ENCODE peak calls at places on chromosomes 12 and 14, in six cellular contexts. One of them, this sample, is unnamed.

GRCh38 chr12:56382611-56383010 is 20.0 kb upstream of the APOF start:
- DNase-seq in anterior cingulate cortex: no peak
- DNase-seq in AML-193: no peak
- DNase-seq in T-helper 2 cell: no peak
- DNase-seq in T-helper 9 cell: no peak
- DNase-seq in right lobe of liver: no peak
- DNase-seq in this sample: no peak

GRCh38 chr14:53472306-53472705 is 319.2 kb upstream of the DDHD1 start:
- DNase-seq in anterior cingulate cortex: no peak
- DNase-seq in AML-193: no peak
- DNase-seq in T-helper 2 cell: no peak
- DNase-seq in T-helper 9 cell: no peak
- DNase-seq in right lobe of liver: no peak
- DNase-seq in this sample: no peak

GRCh38 chr12:53495903-53496751 is 3.1 kb downstream of the MAP3K12 start:
- DNase-seq in anterior cingulate cortex: no peak
- DNase-seq in AML-193: no peak
- DNase-seq in T-helper 2 cell: no peak
- DNase-seq in T-helper 9 cell: no peak
- DNase-seq in right lobe of liver: no peak
- DNase-seq in this sample: no peak

GRCh38 chr12:92696240-92696639 is 6.5 kb upstream of the PLEKHG7 start:
- DNase-seq in anterior cingulate cortex: peak; percentile 17
- DNase-seq in AML-193: peak; percentile 62
- DNase-seq in T-helper 2 cell: no peak
- DNase-seq in T-helper 9 cell: no peak
- DNase-seq in right lobe of liver: peak; percentile 32
- DNase-seq in this sample: no peak

GRCh38 chr12:118052324-118053070 is 8.5 kb downstream of the WSB2 start:
- DNase-seq in anterior cingulate cortex: peak; percentile 4
- DNase-seq in AML-193: peak; percentile 34
- DNase-seq in T-helper 2 cell: no peak
- DNase-seq in T-helper 9 cell: no peak
- DNase-seq in right lobe of liver: peak; percentile 73
- DNase-seq in this sample: no peak

GRCh38 chr12:93015970-93016751 is 87.1 kb upstream of the EEA1 start:
- DNase-seq in anterior cingulate cortex: no peak
- DNase-seq in AML-193: no peak
- DNase-seq in T-helper 2 cell: no peak
- DNase-seq in T-helper 9 cell: no peak
- DNase-seq in right lobe of liver: no peak
- DNase-seq in this sample: no peak

GRCh38 chr12:109065154-109065852 is 12.9 kb downstream of the USP30 start:
- DNase-seq in anterior cingulate cortex: no peak
- DNase-seq in AML-193: no peak
- DNase-seq in T-helper 2 cell: no peak
- DNase-seq in T-helper 9 cell: no peak
- DNase-seq in right lobe of liver: peak; percentile 74
- DNase-seq in this sample: no peak

GRCh38 chr12:110330544-110330943 is 49.5 kb downstream of the ATP2A2 start:
- DNase-seq in anterior cingulate cortex: no peak
- DNase-seq in AML-193: peak; percentile 64
- DNase-seq in T-helper 2 cell: no peak
- DNase-seq in T-helper 9 cell: no peak
- DNase-seq in right lobe of liver: no peak
- DNase-seq in this sample: no peak

GRCh38 chr12:28032811-28033537 is 60.4 kb upstream of the PTHLH start:
- DNase-seq in anterior cingulate cortex: no peak
- DNase-seq in AML-193: no peak
- DNase-seq in T-helper 2 cell: no peak
- DNase-seq in T-helper 9 cell: no peak
- DNase-seq in right lobe of liver: no peak
- DNase-seq in this sample: no peak

GRCh38 chr12:53298154-53298553 is 1.3 kb upstream of the MYG1 start:
- DNase-seq in anterior cingulate cortex: no peak
- DNase-seq in AML-193: peak; percentile 65
- DNase-seq in T-helper 2 cell: no peak
- DNase-seq in T-helper 9 cell: no peak
- DNase-seq in right lobe of liver: no peak
- DNase-seq in this sample: no peak

GRCh38 chr14:59207506-59207933 is 19.1 kb downstream of the DAAM1 start:
- DNase-seq in anterior cingulate cortex: no peak
- DNase-seq in AML-193: no peak
- DNase-seq in T-helper 2 cell: no peak
- DNase-seq in T-helper 9 cell: no peak
- DNase-seq in right lobe of liver: no peak
- DNase-seq in this sample: no peak

GRCh38 chr12:30602678-30603077 is 93.0 kb downstream of the IPO8 start:
- DNase-seq in anterior cingulate cortex: no peak
- DNase-seq in AML-193: no peak
- DNase-seq in T-helper 2 cell: no peak
- DNase-seq in T-helper 9 cell: no peak
- DNase-seq in right lobe of liver: no peak
- DNase-seq in this sample: no peak

GRCh38 chr12:69105101-69105613 is 134.2 kb upstream of the CPSF6 start:
- DNase-seq in anterior cingulate cortex: no peak
- DNase-seq in AML-193: no peak
- DNase-seq in T-helper 2 cell: no peak
- DNase-seq in T-helper 9 cell: no peak
- DNase-seq in right lobe of liver: no peak
- DNase-seq in this sample: no peak

GRCh38 chr12:119956047-119956446 is 33.0 kb upstream of the BICDL1 start:
- DNase-seq in anterior cingulate cortex: no peak
- DNase-seq in AML-193: no peak
- DNase-seq in T-helper 2 cell: no peak
- DNase-seq in T-helper 9 cell: no peak
- DNase-seq in right lobe of liver: no peak
- DNase-seq in this sample: no peak

GRCh38 chr14:73239463-73240241 is 2.3 kb downstream of the PAPLN start:
- DNase-seq in anterior cingulate cortex: peak; percentile 22
- DNase-seq in AML-193: no peak
- DNase-seq in T-helper 2 cell: no peak
- DNase-seq in T-helper 9 cell: no peak
- DNase-seq in right lobe of liver: no peak
- DNase-seq in this sample: no peak

GRCh38 chr14:84323963-84324362 is 1206.0 kb upstream of the FLRT2 start:
- DNase-seq in anterior cingulate cortex: no peak
- DNase-seq in AML-193: peak; percentile 17
- DNase-seq in T-helper 2 cell: no peak
- DNase-seq in T-helper 9 cell: no peak
- DNase-seq in right lobe of liver: no peak
- DNase-seq in this sample: no peak

GRCh38 chr12:129179941-129180340 is 326.7 kb downstream of the GLT1D1 start:
- DNase-seq in anterior cingulate cortex: no peak
- DNase-seq in AML-193: no peak
- DNase-seq in T-helper 2 cell: no peak
- DNase-seq in T-helper 9 cell: no peak
- DNase-seq in right lobe of liver: no peak
- DNase-seq in this sample: no peak

GRCh38 chr12:86929962-86930361 is 673.8 kb upstream of the MGAT4C start:
- DNase-seq in anterior cingulate cortex: no peak
- DNase-seq in AML-193: no peak
- DNase-seq in T-helper 2 cell: no peak
- DNase-seq in T-helper 9 cell: no peak
- DNase-seq in right lobe of liver: no peak
- DNase-seq in this sample: no peak

GRCh38 chr12:46073321-46073720 is 82.9 kb upstream of the SCAF11 start:
- DNase-seq in anterior cingulate cortex: no peak
- DNase-seq in AML-193: no peak
- DNase-seq in T-helper 2 cell: no peak
- DNase-seq in T-helper 9 cell: no peak
- DNase-seq in right lobe of liver: no peak
- DNase-seq in this sample: no peak

GRCh38 chr12:7450667-7451066 is 6.7 kb upstream of the CD163L1 start:
- DNase-seq in anterior cingulate cortex: no peak
- DNase-seq in AML-193: no peak
- DNase-seq in T-helper 2 cell: no peak
- DNase-seq in T-helper 9 cell: no peak
- DNase-seq in right lobe of liver: no peak
- DNase-seq in this sample: no peak

GRCh38 chr12:104458645-104459555 is 2.2 kb downstream of the CHST11 start:
- DNase-seq in anterior cingulate cortex: no peak
- DNase-seq in AML-193: no peak
- DNase-seq in T-helper 2 cell: no peak
- DNase-seq in T-helper 9 cell: no peak
- DNase-seq in right lobe of liver: peak; percentile 27
- DNase-seq in this sample: no peak